ENCODE peak calls at places on chromosome 1, in seven cellular contexts. One of them, this sample, is unnamed.

GRCh38 chr1:203794764-203795381 is 550 bp upstream of the ZBED6 start:
- DNase-seq in IMR-90: no peak
- DNase-seq in neuronal stem cell: no peak
- DNase-seq in H9: no peak
- DNase-seq in H1: no peak
- DNase-seq in mesendoderm: no peak
- DNase-seq in trophoblast cell: no peak
- DNase-seq in this sample: no peak

GRCh38 chr1:23526329-23527041 is 4.5 kb downstream of the E2F2 start:
- DNase-seq in IMR-90: no peak
- DNase-seq in neuronal stem cell: no peak
- DNase-seq in H9: no peak
- DNase-seq in H1: no peak
- DNase-seq in mesendoderm: no peak
- DNase-seq in trophoblast cell: no peak
- DNase-seq in this sample: no peak

GRCh38 chr1:72281637-72282270 is 585 bp downstream of the NEGR1 start:
- DNase-seq in IMR-90: peak
- DNase-seq in neuronal stem cell: peak
- DNase-seq in H9: no peak
- DNase-seq in H1: no peak
- DNase-seq in mesendoderm: no peak
- DNase-seq in trophoblast cell: peak
- DNase-seq in this sample: no peak

GRCh38 chr1:209490013-209490412 is 93.5 kb upstream of the CAMK1G start:
- DNase-seq in IMR-90: peak
- DNase-seq in neuronal stem cell: no peak
- DNase-seq in H9: no peak
- DNase-seq in H1: no peak
- DNase-seq in mesendoderm: peak
- DNase-seq in trophoblast cell: peak
- DNase-seq in this sample: peak

GRCh38 chr1:31785947-31786290 is 21.8 kb upstream of the ADGRB2 start:
- DNase-seq in IMR-90: no peak
- DNase-seq in neuronal stem cell: no peak
- DNase-seq in H9: no peak
- DNase-seq in H1: no peak
- DNase-seq in mesendoderm: no peak
- DNase-seq in trophoblast cell: no peak
- DNase-seq in this sample: no peak

GRCh38 chr1:15722836-15723542 is 13.1 kb upstream of the SLC25A34 start:
- DNase-seq in IMR-90: no peak
- DNase-seq in neuronal stem cell: no peak
- DNase-seq in H9: no peak
- DNase-seq in H1: no peak
- DNase-seq in mesendoderm: peak
- DNase-seq in trophoblast cell: peak
- DNase-seq in this sample: no peak

GRCh38 chr1:37037675-37038074 is 3.4 kb upstream of the GRIK3 start:
- DNase-seq in IMR-90: no peak
- DNase-seq in neuronal stem cell: no peak
- DNase-seq in H9: no peak
- DNase-seq in H1: no peak
- DNase-seq in mesendoderm: no peak
- DNase-seq in trophoblast cell: no peak
- DNase-seq in this sample: no peak

GRCh38 chr1:182189535-182190066 is 128.1 kb upstream of the ZNF648 start:
- DNase-seq in IMR-90: no peak
- DNase-seq in neuronal stem cell: no peak
- DNase-seq in H9: no peak
- DNase-seq in H1: no peak
- DNase-seq in mesendoderm: peak
- DNase-seq in trophoblast cell: no peak
- DNase-seq in this sample: no peak

GRCh38 chr1:219264557-219264956 is 90.9 kb downstream of the LYPLAL1 start:
- DNase-seq in IMR-90: no peak
- DNase-seq in neuronal stem cell: peak
- DNase-seq in H9: no peak
- DNase-seq in H1: no peak
- DNase-seq in mesendoderm: peak
- DNase-seq in trophoblast cell: no peak
- DNase-seq in this sample: no peak

GRCh38 chr1:80656011-80656627 is 1144.6 kb upstream of the ADGRL2 start:
- DNase-seq in IMR-90: no peak
- DNase-seq in neuronal stem cell: no peak
- DNase-seq in H9: peak
- DNase-seq in H1: no peak
- DNase-seq in mesendoderm: peak
- DNase-seq in trophoblast cell: peak
- DNase-seq in this sample: peak

GRCh38 chr1:41907446-41907845 is 11.3 kb downstream of the HIVEP3 start:
- DNase-seq in IMR-90: no peak
- DNase-seq in neuronal stem cell: no peak
- DNase-seq in H9: no peak
- DNase-seq in H1: no peak
- DNase-seq in mesendoderm: no peak
- DNase-seq in trophoblast cell: no peak
- DNase-seq in this sample: no peak

GRCh38 chr1:155182052-155182550 is 8.5 kb downstream of the TRIM46 start:
- DNase-seq in IMR-90: no peak
- DNase-seq in neuronal stem cell: no peak
- DNase-seq in H9: no peak
- DNase-seq in H1: no peak
- DNase-seq in mesendoderm: no peak
- DNase-seq in trophoblast cell: peak
- DNase-seq in this sample: no peak

GRCh38 chr1:59609245-59609644 is 205.5 kb upstream of the HOOK1 start:
- DNase-seq in IMR-90: no peak
- DNase-seq in neuronal stem cell: no peak
- DNase-seq in H9: no peak
- DNase-seq in H1: no peak
- DNase-seq in mesendoderm: no peak
- DNase-seq in trophoblast cell: peak
- DNase-seq in this sample: no peak

GRCh38 chr1:182003953-182004586 is 57.4 kb downstream of the ZNF648 start:
- DNase-seq in IMR-90: no peak
- DNase-seq in neuronal stem cell: no peak
- DNase-seq in H9: peak
- DNase-seq in H1: no peak
- DNase-seq in mesendoderm: peak
- DNase-seq in trophoblast cell: no peak
- DNase-seq in this sample: no peak

GRCh38 chr1:91736146-91736998 is 149.6 kb downstream of the TGFBR3 start:
- DNase-seq in IMR-90: peak
- DNase-seq in neuronal stem cell: no peak
- DNase-seq in H9: no peak
- DNase-seq in H1: no peak
- DNase-seq in mesendoderm: no peak
- DNase-seq in trophoblast cell: no peak
- DNase-seq in this sample: peak

GRCh38 chr1:19339199-19339861 is 27.2 kb downstream of the SLC66A1 start:
- DNase-seq in IMR-90: no peak
- DNase-seq in neuronal stem cell: no peak
- DNase-seq in H9: peak
- DNase-seq in H1: no peak
- DNase-seq in mesendoderm: peak
- DNase-seq in trophoblast cell: no peak
- DNase-seq in this sample: no peak

GRCh38 chr1:156303241-156303640 is 4.1 kb upstream of the VHLL start:
- DNase-seq in IMR-90: no peak
- DNase-seq in neuronal stem cell: no peak
- DNase-seq in H9: no peak
- DNase-seq in H1: no peak
- DNase-seq in mesendoderm: no peak
- DNase-seq in trophoblast cell: no peak
- DNase-seq in this sample: no peak

GRCh38 chr1:85607126-85607912 is 26.8 kb downstream of the CCN1 start:
- DNase-seq in IMR-90: peak
- DNase-seq in neuronal stem cell: peak
- DNase-seq in H9: peak
- DNase-seq in H1: peak
- DNase-seq in mesendoderm: peak
- DNase-seq in trophoblast cell: peak
- DNase-seq in this sample: peak

GRCh38 chr1:85607913-85608250 is 27.3 kb downstream of the CCN1 start:
- DNase-seq in IMR-90: peak
- DNase-seq in neuronal stem cell: no peak
- DNase-seq in H9: no peak
- DNase-seq in H1: peak
- DNase-seq in mesendoderm: no peak
- DNase-seq in trophoblast cell: no peak
- DNase-seq in this sample: no peak

GRCh38 chr1:85605519-85606413 is 25.2 kb downstream of the CCN1 start:
- DNase-seq in IMR-90: no peak
- DNase-seq in neuronal stem cell: no peak
- DNase-seq in H9: no peak
- DNase-seq in H1: no peak
- DNase-seq in mesendoderm: no peak
- DNase-seq in trophoblast cell: no peak
- DNase-seq in this sample: no peak

GRCh38 chr1:85604598-85604997 is 24.0 kb downstream of the CCN1 start:
- DNase-seq in IMR-90: no peak
- DNase-seq in neuronal stem cell: no peak
- DNase-seq in H9: no peak
- DNase-seq in H1: no peak
- DNase-seq in mesendoderm: no peak
- DNase-seq in trophoblast cell: no peak
- DNase-seq in this sample: no peak

GRCh38 chr1:85606414-85606800 is 25.8 kb downstream of the CCN1 start:
- DNase-seq in IMR-90: peak
- DNase-seq in neuronal stem cell: no peak
- DNase-seq in H9: no peak
- DNase-seq in H1: no peak
- DNase-seq in mesendoderm: peak
- DNase-seq in trophoblast cell: no peak
- DNase-seq in this sample: peak
- H2AK5ac ChIP-seq in IMR-90: peak
- H2AK5ac ChIP-seq in neuronal stem cell: peak
- H2AK5ac ChIP-seq in H9: peak
- H2AK5ac ChIP-seq in H1: peak
- H2AK5ac ChIP-seq in mesendoderm: no peak
- H2AK5ac ChIP-seq in trophoblast cell: no peak
- H2AK5ac ChIP-seq in this sample: peak

DNA sequence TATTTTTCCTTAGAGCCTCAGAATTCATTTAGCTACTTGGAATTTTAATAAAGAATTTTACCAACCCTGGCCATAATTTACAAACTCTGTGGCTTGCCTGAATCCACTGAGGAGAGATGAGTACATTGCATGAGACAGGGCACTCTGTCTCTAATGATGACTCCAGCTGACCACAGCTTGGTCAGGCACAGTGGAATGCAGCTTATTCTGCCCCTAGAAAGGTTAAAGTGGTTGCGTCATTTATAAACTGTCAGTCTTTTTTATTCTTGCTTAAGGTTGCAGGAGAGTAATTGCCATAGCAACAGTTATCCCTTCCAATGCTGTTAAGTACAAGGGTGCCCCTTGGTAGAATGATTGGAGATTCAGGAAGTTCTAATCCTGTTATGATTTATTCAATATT is 28.3 kb downstream of the PDE4B start:
- DNase-seq in IMR-90: peak
- DNase-seq in neuronal stem cell: no peak
- DNase-seq in H9: no peak
- DNase-seq in H1: no peak
- DNase-seq in mesendoderm: peak
- DNase-seq in trophoblast cell: peak
- DNase-seq in this sample: peak
- H3K23ac ChIP-seq in IMR-90: no peak
- H3K23ac ChIP-seq in neuronal stem cell: no peak
- H3K23ac ChIP-seq in H9: no peak
- H3K23ac ChIP-seq in H1: no peak
- H3K23ac ChIP-seq in mesendoderm: no peak
- H3K23ac ChIP-seq in trophoblast cell: no peak
- H3K23ac ChIP-seq in this sample: no peak

GRCh38 chr1:87786218-87786617 is 457.5 kb downstream of the LMO4 start:
- DNase-seq in IMR-90: no peak
- DNase-seq in neuronal stem cell: no peak
- DNase-seq in H9: no peak
- DNase-seq in H1: no peak
- DNase-seq in mesendoderm: no peak
- DNase-seq in trophoblast cell: no peak
- DNase-seq in this sample: no peak
- H2AK5ac ChIP-seq in IMR-90: no peak
- H2AK5ac ChIP-seq in neuronal stem cell: no peak
- H2AK5ac ChIP-seq in H9: no peak
- H2AK5ac ChIP-seq in H1: no peak
- H2AK5ac ChIP-seq in mesendoderm: no peak
- H2AK5ac ChIP-seq in trophoblast cell: no peak
- H2AK5ac ChIP-seq in this sample: no peak

GRCh38 chr1:151729157-151729965 is 8.0 kb downstream of the RIIAD1 start:
- DNase-seq in IMR-90: no peak
- DNase-seq in neuronal stem cell: no peak
- DNase-seq in H9: no peak
- DNase-seq in H1: no peak
- DNase-seq in mesendoderm: no peak
- DNase-seq in trophoblast cell: no peak
- DNase-seq in this sample: no peak

GRCh38 chr1:151733126-151733525 is 11.8 kb downstream of the RIIAD1 start:
- DNase-seq in IMR-90: no peak
- DNase-seq in neuronal stem cell: no peak
- DNase-seq in H9: no peak
- DNase-seq in H1: no peak
- DNase-seq in mesendoderm: no peak
- DNase-seq in trophoblast cell: no peak
- DNase-seq in this sample: no peak

GRCh38 chr1:151728151-151728711 is 6.9 kb downstream of the RIIAD1 start:
- DNase-seq in IMR-90: peak
- DNase-seq in neuronal stem cell: no peak
- DNase-seq in H9: peak
- DNase-seq in H1: peak
- DNase-seq in mesendoderm: peak
- DNase-seq in trophoblast cell: peak
- DNase-seq in this sample: no peak

DNA sequence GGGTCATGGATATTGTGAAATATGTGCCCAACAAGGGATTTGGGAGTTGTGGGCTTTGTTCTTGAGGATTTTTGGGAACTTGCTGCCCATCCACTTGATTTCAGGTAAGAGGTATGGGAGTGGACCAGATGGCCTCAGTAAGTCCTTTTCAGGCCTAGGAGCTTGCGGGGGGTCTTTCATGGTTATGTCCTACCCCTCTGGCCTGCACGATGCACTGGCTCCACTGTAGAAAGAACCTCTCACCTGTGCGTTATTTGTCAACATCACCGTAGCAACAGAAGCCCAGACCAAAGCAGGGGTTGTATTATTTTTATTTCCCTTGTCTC is 8.6 kb downstream of the RIIAD1 start:
- DNase-seq in IMR-90: no peak
- DNase-seq in neuronal stem cell: no peak
- DNase-seq in H9: no peak
- DNase-seq in H1: no peak
- DNase-seq in mesendoderm: no peak
- DNase-seq in trophoblast cell: no peak
- DNase-seq in this sample: no peak
- H3K23ac ChIP-seq in IMR-90: no peak
- H3K23ac ChIP-seq in neuronal stem cell: no peak
- H3K23ac ChIP-seq in H9: no peak
- H3K23ac ChIP-seq in H1: no peak
- H3K23ac ChIP-seq in mesendoderm: no peak
- H3K23ac ChIP-seq in trophoblast cell: no peak
- H3K23ac ChIP-seq in this sample: no peak

This sample was measured in mesenchymal stem cell.